ENCODE peak calls at places on chromosome 21, in five cellular contexts. G is A549, M is IMR-90, N is K562, Z is HepG2. R is an unnamed sample.

GRCh38 chr21:43874085-43874785 is 9.2 kb downstream of the AGPAT3 start:
- DNase-seq in Z (no peak), M (no peak), N (no peak), G (no peak), R (no peak)

GRCh38 chr21:32083175-32083574 is 195.7 kb downstream of the MIS18A start:
- DNase-seq in M (peak), G (no peak), N (no peak), Z (no peak), R (no peak)

GRCh38 chr21:45110873-45111624 is 36.7 kb downstream of the ADARB1 start:
- DNase-seq in M (no peak), Z (no peak), N (no peak), G (no peak), R (no peak)

GRCh38 chr21:17921579-17922530 is 102.7 kb upstream of the C21orf91 start:
- DNase-seq in N (no peak), G (no peak), M (peak), Z (no peak), R (no peak)

GRCh38 chr21:31560479-31560878 is 99.0 kb upstream of the SOD1 start:
- DNase-seq in G (no peak), N (no peak), M (no peak), Z (no peak), R (no peak)

GRCh38 chr21:15054089-15054488 is 10.7 kb downstream of the NRIP1 start:
- DNase-seq in N (no peak), G (no peak), Z (no peak), M (no peak), R (no peak)

GRCh38 chr21:26099610-26100219 is 70.9 kb downstream of the APP start:
- DNase-seq in N (no peak), Z (no peak), M (peak), G (no peak), R (no peak)

GRCh38 chr21:45109831-45110492 is 35.6 kb downstream of the ADARB1 start:
- DNase-seq in Z (no peak), N (no peak), G (no peak), M (no peak), R (peak)

GRCh38 chr21:36321325-36322082 is 1.5 kb downstream of the MORC3 start:
- DNase-seq in N (peak), M (peak), G (no peak), Z (no peak), R (no peak)

GRCh38 chr21:18222346-18222745 is 22.3 kb upstream of the CHODL start:
- DNase-seq in G (no peak), N (no peak), Z (no peak), M (no peak), R (no peak)

GRCh38 chr21:44461438-44462089 is 6.3 kb downstream of the LRRC3 start:
- DNase-seq in Z (peak), M (no peak), N (peak), G (no peak), R (no peak)

GRCh38 chr21:44521301-44521927 is 18.6 kb downstream of the KRTAP10-1 start:
- DNase-seq in M (no peak), G (no peak), Z (no peak), N (no peak), R (no peak)

GRCh38 chr21:18161841-18162240 is 82.8 kb upstream of the CHODL start:
- DNase-seq in M (no peak), N (no peak), Z (no peak), G (no peak), R (no peak)

GRCh38 chr21:17859661-17860060 is 40.5 kb upstream of the C21orf91 start:
- DNase-seq in N (no peak), Z (no peak), M (no peak), G (no peak), R (no peak)

GRCh38 chr21:45187646-45188045 is 100.0 kb downstream of the POFUT2 start:
- DNase-seq in M (no peak), N (no peak), Z (no peak), G (no peak), R (no peak)

GRCh38 chr21:16081304-16081703 is 351.5 kb downstream of the USP25 start:
- DNase-seq in Z (no peak), M (no peak), G (no peak), N (no peak), R (no peak)

GRCh38 chr21:34091607-34092006 is 18.2 kb downstream of the MRPS6 start:
- DNase-seq in Z (no peak), N (peak), M (no peak), G (no peak), R (no peak)

GRCh38 chr21:27339902-27340301 is 373.0 kb upstream of the ADAMTS5 start:
- DNase-seq in Z (no peak), N (no peak), M (peak), G (no peak), R (no peak)

GRCh38 chr21:16502897-16503296 is 773.1 kb downstream of the USP25 start:
- DNase-seq in Z (no peak), M (no peak), G (no peak), N (no peak), R (no peak)

GRCh38 chr21:36194024-36194423 is 37.4 kb downstream of the DOP1B start:
- DNase-seq in Z (no peak), M (no peak), G (no peak), N (no peak), R (no peak)

GRCh38 chr21:30646904-30647303 is 4.2 kb downstream of the KRTAP20-3 start:
- DNase-seq in N (no peak), Z (no peak), M (no peak), G (no peak), R (no peak)

GRCh38 chr21:43922949-43923348 is 57.9 kb downstream of the AGPAT3 start:
- DNase-seq in M (no peak), Z (no peak), G (no peak), N (no peak), R (no peak)

GRCh38 chr21:45267390-45267760 is 20.3 kb downstream of the POFUT2 start:
- DNase-seq in Z (no peak), N (no peak), G (no peak), M (no peak), R (no peak)

GRCh38 chr21:17673261-17674020 is 60.7 kb upstream of the BTG3 start:
- DNase-seq in N (no peak), G (no peak), M (no peak), Z (no peak), R (no peak)

GRCh38 chr21:43900690-43901089 is 35.7 kb downstream of the AGPAT3 start:
- DNase-seq in G (no peak), Z (no peak), N (no peak), M (no peak), R (no peak)

GRCh38 chr21:16082038-16082816 is 352.4 kb downstream of the USP25 start:
- DNase-seq in G (peak), M (peak), Z (no peak), N (no peak), R (no peak)

GRCh38 chr21:35282944-35283343 is 233.8 kb upstream of the RUNX1 start:
- DNase-seq in Z (no peak), N (no peak), M (no peak), G (no peak), R (no peak)

GRCh38 chr21:17783816-17784598 is 35.1 kb downstream of the C21orf91 start:
- DNase-seq in Z (no peak), G (no peak), N (no peak), M (no peak), R (peak)

GRCh38 chr21:15063081-15063820 is 1.5 kb downstream of the NRIP1 start:
- DNase-seq in N (no peak), G (no peak), M (peak), Z (peak), R (no peak)

GRCh38 chr21:22019766-22020165 is 1021.6 kb downstream of the NCAM2 start:
- DNase-seq in N (no peak), G (no peak), M (peak), Z (no peak), R (no peak)

GRCh38 chr21:46334351-46335140 is 10.6 kb downstream of the PCNT start:
- DNase-seq in G (no peak), Z (no peak), N (no peak), M (no peak), R (no peak)
- TF ChIP-seq BHLHE40 in G (no peak), Z (no peak), N (no peak), M (no peak), R (no peak)

DNA sequence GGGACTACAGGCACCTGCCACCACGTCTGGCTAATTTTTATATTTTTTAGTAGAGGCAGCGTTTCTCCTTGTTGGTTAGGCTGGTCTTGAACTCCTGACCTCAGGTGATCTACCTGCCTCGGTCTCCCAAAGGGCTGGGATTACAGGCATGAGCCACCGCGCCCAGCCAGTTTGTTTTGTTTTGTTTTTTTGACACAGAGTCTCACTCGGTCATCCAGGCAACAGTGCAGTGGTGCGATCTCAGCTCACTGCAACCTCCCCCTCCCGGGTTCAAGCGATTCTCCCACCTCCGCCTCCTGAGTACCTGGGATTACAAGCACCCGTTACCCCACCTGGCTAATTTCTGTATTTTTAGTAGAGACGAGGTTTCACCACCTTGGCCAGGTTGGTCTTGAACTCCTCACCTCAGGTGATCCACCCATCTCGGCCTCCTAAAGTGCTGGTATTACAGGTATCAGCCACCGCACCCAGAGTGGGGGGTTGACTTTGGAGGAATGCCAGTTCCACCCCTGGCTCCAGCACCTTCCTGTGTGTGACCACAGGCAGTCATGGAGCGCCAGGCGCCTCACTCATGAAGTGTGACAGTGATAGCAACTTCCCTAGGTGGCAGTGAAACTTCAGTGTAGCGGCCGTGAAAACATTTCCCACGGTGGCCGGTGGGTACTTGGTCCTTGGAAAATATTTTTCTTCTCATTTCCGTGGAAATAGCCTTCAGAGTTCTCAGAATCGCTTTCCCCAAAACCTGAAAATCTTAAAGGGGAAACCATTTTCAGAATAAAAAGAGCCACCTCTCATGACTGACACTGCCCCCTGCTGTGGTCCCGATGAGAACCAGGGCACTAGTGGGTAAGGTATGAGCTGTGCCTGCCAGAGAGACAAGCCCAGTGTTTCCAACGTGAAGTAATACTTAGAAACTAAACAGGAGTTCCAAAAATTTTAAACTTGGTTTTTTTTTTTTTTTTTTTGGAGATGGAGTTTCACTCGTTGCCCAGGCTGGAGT is 48.6 kb downstream of the WDR4 start:
- DNase-seq in G (no peak), N (peak), Z (no peak), M (no peak), R (no peak)
- TF ChIP-seq POLR2A in G (peak), N (peak), Z (peak), M (no peak), R (peak)

GRCh38 chr21:40990366-40990765 is 143.4 kb upstream of the DSCAM start:
- DNase-seq in N (no peak), M (no peak), Z (no peak), G (no peak), R (no peak)
- TF ChIP-seq BHLHE40 in N (no peak), M (no peak), Z (no peak), G (no peak), R (no peak)

GRCh38 chr21:29007801-29008200 is 11.3 kb downstream of the RWDD2B start:
- DNase-seq in M (peak), N (no peak), G (no peak), Z (no peak), R (no peak)

GRCh38 chr21:29008373-29008772 is 10.8 kb downstream of the RWDD2B start:
- DNase-seq in M (no peak), G (no peak), N (no peak), Z (no peak), R (no peak)

GRCh38 chr21:29007135-29007534 is 12.0 kb downstream of the RWDD2B start:
- DNase-seq in G (no peak), M (no peak), Z (no peak), N (no peak), R (no peak)

GRCh38 chr21:29005696-29006095 is 13.0 kb upstream of the LTN1 start:
- DNase-seq in N (no peak), Z (no peak), G (no peak), M (peak), R (no peak)

GRCh38 chr21:29002442-29003144 is 9.9 kb upstream of the LTN1 start:
- DNase-seq in G (peak), M (peak), Z (peak), N (peak), R (peak)
- TF ChIP-seq POLR2A in G (peak), M (peak), Z (peak), N (peak), R (peak)

DNA sequence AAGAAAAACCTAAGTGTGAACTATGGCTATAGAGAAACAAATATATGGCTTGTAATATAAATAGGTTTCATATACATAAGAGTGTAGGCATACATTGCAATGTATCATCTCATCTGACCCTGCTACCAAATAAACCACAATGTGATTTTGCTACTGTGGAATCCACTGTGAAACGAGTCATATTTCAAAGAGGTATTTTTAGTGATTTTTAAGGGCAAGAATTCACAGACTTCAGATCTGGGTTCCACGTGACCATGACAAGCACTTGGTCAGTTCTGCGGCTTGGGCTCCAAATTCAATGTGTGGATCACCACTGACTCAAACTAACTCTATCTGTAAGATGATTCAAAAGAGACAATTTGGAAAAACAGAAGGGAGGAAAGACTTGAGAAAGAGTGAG is 147.0 kb upstream of the ERG start:
- DNase-seq in M (peak), Z (no peak), N (no peak), G (no peak), R (no peak)
- TF ChIP-seq BHLHE40 in M (peak), Z (no peak), N (no peak), G (no peak), R (no peak)

R was measured in GM12878.